ENCODE peak calls at places on chromosomes 5 and 9, in four cellular contexts. U is GM12878, R is HL-60, S is K562. O is an unnamed sample.

GRCh38 chr5:101045689-101046088 is 142.6 kb upstream of the ST8SIA4 start:
- DNase-seq in U (no peak), R (no peak), S (no peak), O (no peak)

GRCh38 chr9:19232117-19232829 is 1.8 kb downstream of the DENND4C start:
- DNase-seq in U (no peak), S (peak; percentile 16), R (no peak), O (no peak)

GRCh38 chr5:133421806-133422205 is 190.5 kb downstream of the FSTL4 start:
- DNase-seq in R (no peak), S (no peak), U (no peak), O (no peak)

GRCh38 chr9:83154087-83154736 is 91.3 kb upstream of the RASEF start:
- DNase-seq in U (peak; percentile 31), R (no peak), S (no peak), O (peak; percentile 1)

GRCh38 chr9:120876842-120877240 is at the start of gene PHF19:
- DNase-seq in S (no peak), R (peak; percentile 55), U (no peak), O (peak; percentile 55)

GRCh38 chr5:173456751-173457171 is 128.5 kb upstream of the STC2 start:
- DNase-seq in R (peak; percentile 7), S (no peak), U (no peak), O (no peak)

GRCh38 chr9:76023715-76024195 is 133.3 kb downstream of the PCSK5 start:
- DNase-seq in S (no peak), R (no peak), U (no peak), O (no peak)

GRCh38 chr9:127877566-127877998 is at the start of gene AK1:
- DNase-seq in R (no peak), U (no peak), S (peak; percentile 79), O (no peak)

GRCh38 chr9:114291886-114292590 is 30.9 kb upstream of the ORM1 start:
- DNase-seq in R (no peak), U (no peak), S (no peak), O (no peak)

GRCh38 chr9:95075700-95076099 is 241.8 kb downstream of the FANCC start:
- DNase-seq in R (no peak), S (no peak), U (no peak), O (no peak)

GRCh38 chr9:89555426-89556375 is 49.1 kb upstream of the GADD45G start:
- DNase-seq in S (no peak), R (peak; percentile 65), U (peak; percentile 58), O (no peak)

GRCh38 chr5:76291305-76292077 is 111.6 kb upstream of the IQGAP2 start:
- DNase-seq in S (no peak), U (no peak), R (no peak), O (no peak)

GRCh38 chr5:158995694-158996173 is 104.0 kb downstream of the EBF1 start:
- DNase-seq in U (no peak), S (no peak), R (no peak), O (no peak)

GRCh38 chr9:126893079-126893478 is 21.5 kb upstream of the RALGPS1 start:
- DNase-seq in R (no peak), S (peak; percentile 36), U (no peak), O (no peak)

GRCh38 chr9:71637926-71638325 is 130.4 kb downstream of the CEMIP2 start:
- DNase-seq in S (no peak), R (no peak), U (no peak), O (no peak)

GRCh38 chr9:22119537-22120167 is 110.5 kb upstream of the CDKN2B start:
- DNase-seq in S (no peak), U (no peak), R (peak; percentile 7), O (no peak)

GRCh38 chr5:167916706-167917105 is 374.7 kb upstream of the WWC1 start:
- DNase-seq in S (no peak), U (no peak), R (no peak), O (no peak)
- TF ChIP-seq SPI1 in S (no peak), U (no peak), R (no peak), O (no peak)

GRCh38 chr9:85147046-85147640 is 477.6 kb downstream of the NTRK2 start:
- DNase-seq in S (no peak), U (no peak), R (no peak), O (no peak)

GRCh38 chr9:85137606-85138150 is 468.1 kb downstream of the NTRK2 start:
- DNase-seq in R (no peak), U (no peak), S (no peak), O (no peak)

GRCh38 chr9:85136978-85137377 is 467.4 kb downstream of the NTRK2 start:
- DNase-seq in R (no peak), U (no peak), S (no peak), O (no peak)

DNA sequence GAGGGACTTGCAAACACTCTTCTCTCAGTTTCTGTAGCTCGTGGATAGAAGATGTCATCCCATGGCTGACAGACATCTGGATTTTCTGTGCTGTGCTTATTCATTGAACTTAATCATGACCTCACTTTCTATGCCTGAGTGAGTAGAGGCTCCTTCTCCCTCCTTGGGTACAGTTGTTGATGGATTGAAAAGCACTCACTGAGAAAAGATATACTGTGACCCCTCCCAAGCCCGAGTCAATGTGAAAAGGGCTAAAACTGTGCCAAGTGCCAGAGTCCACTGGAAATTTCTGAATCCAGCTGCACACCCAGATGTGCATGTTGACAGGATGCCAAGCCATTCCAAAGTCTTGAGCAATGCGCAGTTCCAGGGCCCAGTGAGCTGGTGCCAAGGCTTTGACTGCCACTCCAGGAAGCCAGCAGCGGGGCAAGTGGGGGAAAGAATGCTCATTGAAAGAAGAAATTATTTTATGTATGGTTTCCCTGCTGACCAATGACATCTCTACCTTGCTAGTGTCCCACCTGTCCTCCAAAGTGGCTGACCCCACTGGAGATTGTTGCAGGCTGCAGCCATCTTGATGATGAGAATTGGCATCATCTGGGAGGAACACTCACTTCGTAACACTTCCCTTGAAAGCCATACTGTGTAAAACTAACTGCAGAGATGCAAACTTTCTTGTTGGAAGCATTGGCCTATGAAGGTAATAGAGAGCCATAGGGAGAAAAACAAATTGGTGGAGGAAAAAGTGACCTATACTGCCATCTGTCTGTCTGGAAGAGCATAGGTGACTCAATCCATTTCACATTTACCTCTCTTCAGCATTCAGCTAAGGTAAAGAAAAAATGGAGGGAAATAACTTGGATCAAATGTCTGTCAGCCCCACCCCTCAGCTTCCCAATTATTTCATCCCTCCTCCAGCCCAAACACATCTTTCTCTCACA is 473.2 kb downstream of the NTRK2 start:
- DNase-seq in R (no peak), S (peak; percentile 1), U (peak; percentile 16), O (peak; percentile 7)
- TF ChIP-seq SPI1 in R (no peak), S (no peak), U (no peak), O (no peak)

DNA sequence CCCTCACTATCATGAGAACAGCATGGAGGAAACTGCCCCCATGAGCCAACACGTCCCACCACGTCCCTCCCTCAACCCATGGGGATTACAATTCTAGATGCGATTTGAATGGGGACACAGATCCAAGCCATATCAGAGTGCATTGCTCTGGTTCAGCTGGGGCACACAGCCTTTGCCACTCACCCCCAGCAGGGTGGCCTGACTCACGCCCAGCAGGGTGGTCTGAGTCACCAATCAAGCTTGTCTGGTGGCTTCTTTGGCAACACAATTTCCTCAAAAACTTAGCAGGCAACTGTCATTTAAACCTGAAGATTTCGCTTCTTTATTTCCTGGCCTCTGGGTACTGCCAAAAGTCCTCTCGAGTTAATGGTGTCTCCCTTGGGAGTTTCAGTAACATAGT is 16.2 kb upstream of the SEMA5A start:
- DNase-seq in S (no peak), R (no peak), U (no peak), O (no peak)
- TF ChIP-seq SPI1 in S (no peak), R (no peak), U (no peak), O (no peak)

GRCh38 chr9:8647824-8648223 is 848.2 kb upstream of the DMAC1 start:
- DNase-seq in R (no peak), U (no peak), S (no peak), O (no peak)

GRCh38 chr9:8648271-8648670 is 848.7 kb upstream of the DMAC1 start:
- DNase-seq in R (no peak), S (no peak), U (no peak), O (no peak)

GRCh38 chr9:8649807-8650206 is 850.2 kb upstream of the DMAC1 start:
- DNase-seq in U (no peak), R (no peak), S (no peak), O (no peak)

GRCh38 chr9:8651126-8651525 is 851.5 kb upstream of the DMAC1 start:
- DNase-seq in S (no peak), R (no peak), U (no peak), O (no peak)

DNA sequence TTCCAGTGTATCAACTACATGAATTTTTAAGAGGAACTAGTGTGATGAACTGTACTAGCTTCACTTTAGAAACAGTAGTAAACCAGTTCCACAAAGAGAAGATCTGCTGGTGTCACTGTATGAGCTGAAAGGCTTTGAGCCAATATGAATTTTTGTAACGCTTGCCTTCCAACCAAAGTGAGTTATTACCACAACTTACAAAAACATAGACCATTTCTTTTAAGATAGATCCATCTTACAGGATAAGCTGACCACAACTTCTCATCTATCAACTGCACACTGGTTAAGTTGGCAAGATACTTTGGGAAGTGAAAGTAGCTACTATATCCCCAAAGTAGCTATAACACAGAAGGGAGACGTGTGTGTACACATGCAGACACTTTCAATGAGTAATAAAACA is 849.6 kb upstream of the DMAC1 start:
- DNase-seq in R (no peak), U (peak; percentile 19), S (no peak), O (no peak)
- TF ChIP-seq SPI1 in R (no peak), U (peak; percentile 9), S (no peak), O (peak; percentile 8)

GRCh38 chr5:131774652-131775367 is 22.0 kb downstream of the FNIP1 start:
- DNase-seq in U (no peak), S (no peak), R (no peak), O (no peak)
- TF ChIP-seq SPI1 in U (no peak), S (no peak), R (no peak), O (no peak)

DNA sequence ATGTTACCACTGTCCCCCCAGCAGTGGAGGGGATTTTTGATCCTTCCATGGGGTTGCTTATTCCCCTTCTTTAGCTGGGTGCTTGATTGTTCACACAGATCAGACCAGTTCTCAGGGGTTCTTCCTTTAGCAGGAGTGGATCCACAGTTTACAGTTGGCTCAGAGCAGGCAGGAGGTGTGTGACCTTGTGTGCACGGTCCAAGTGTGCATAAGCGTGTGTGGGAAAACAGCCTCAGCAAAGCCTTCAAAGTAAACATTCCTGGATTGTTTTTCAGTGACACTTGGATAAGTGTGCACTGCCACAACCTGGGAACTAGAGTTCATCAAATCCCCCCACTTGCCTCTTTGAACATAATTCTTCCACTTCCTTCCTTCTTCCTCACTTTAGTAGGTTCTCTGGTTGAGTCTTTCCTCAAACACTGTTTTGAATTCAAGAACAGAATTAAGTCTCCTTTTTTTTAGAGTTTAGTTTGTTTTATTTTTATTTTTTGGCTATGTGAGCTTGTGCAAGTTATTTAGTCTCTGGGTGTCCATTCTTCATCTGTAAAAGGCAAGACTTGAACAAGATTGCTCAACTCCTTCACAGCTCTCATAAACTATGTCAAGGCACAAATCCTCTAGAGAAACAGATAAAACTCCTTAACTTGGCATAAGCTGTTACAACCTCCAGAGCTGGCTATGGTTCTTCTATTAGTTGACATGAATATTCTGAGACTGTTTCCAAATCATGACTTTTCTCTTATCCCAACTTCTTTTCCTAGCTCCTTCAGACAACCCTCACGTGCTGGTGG is 78.0 kb downstream of the OSMR start:
- DNase-seq in R (no peak), U (no peak), S (no peak), O (no peak)
- TF ChIP-seq SPI1 in R (no peak), U (no peak), S (no peak), O (no peak)

GRCh38 chr9:27151693-27152397 is 42.8 kb downstream of the TEK start:
- DNase-seq in U (no peak), R (no peak), S (no peak), O (no peak)

GRCh38 chr9:27154923-27155322 is 45.9 kb downstream of the TEK start:
- DNase-seq in S (no peak), R (no peak), U (no peak), O (no peak)

GRCh38 chr9:27152398-27152715 is 43.3 kb downstream of the TEK start:
- DNase-seq in R (no peak), S (no peak), U (no peak), O (no peak)

GRCh38 chr9:27145143-27145542 is 36.1 kb downstream of the TEK start:
- DNase-seq in S (no peak), R (no peak), U (no peak), O (no peak)

GRCh38 chr9:27150758-27151431 is 41.9 kb downstream of the TEK start:
- DNase-seq in S (no peak), U (no peak), R (no peak), O (no peak)
- TF ChIP-seq SPI1 in S (no peak), U (no peak), R (no peak), O (no peak)